ENCODE peak calls at places on chromosomes 2 and 18, in four cellular contexts. O is cardiac fibroblast, U is dorsolateral prefrontal cortex, B is retina. J is an unnamed sample.

GRCh38 chr18:68699043-68699442 is 15.9 kb downstream of the TMX3 start:
- DNase-seq in O (peak), U (no peak), B (no peak), J (no peak)

GRCh38 chr2:60707750-60708371 is 48.2 kb upstream of the PAPOLG start:
- DNase-seq in O (peak), U (no peak), B (peak), J (peak)

GRCh38 chr2:29165362-29166236 is 50.4 kb downstream of the CLIP4 start:
- DNase-seq in O (peak), U (no peak), B (no peak), J (no peak)

GRCh38 chr2:72605836-72606442 is 219.9 kb downstream of the EXOC6B start:
- DNase-seq in O (peak), U (no peak), B (no peak), J (no peak)

GRCh38 chr2:168034586-168034985 is 212.8 kb downstream of the STK39 start:
- DNase-seq in O (no peak), U (no peak), B (no peak), J (no peak)

GRCh38 chr18:80247403-80247916 is at the start of gene PARD6G:
- DNase-seq in O (peak), U (peak), B (peak), J (peak)

GRCh38 chr2:112048887-112049286 is 6.2 kb upstream of the TMEM87B start:
- DNase-seq in O (peak), U (no peak), B (peak), J (peak)

GRCh38 chr2:165277860-165278656 is 38.8 kb downstream of the SCN2A start:
- DNase-seq in O (no peak), U (no peak), B (no peak), J (no peak)

GRCh38 chr2:109230980-109231420 is 102.0 kb downstream of the SH3RF3 start:
- DNase-seq in O (no peak), U (no peak), B (peak), J (no peak)

GRCh38 chr2:26466662-26467310 is 11.1 kb downstream of the OTOF start:
- DNase-seq in O (no peak), U (no peak), B (no peak), J (no peak)

GRCh38 chr2:44579837-44580230 is 218.1 kb downstream of the CAMKMT start:
- DNase-seq in O (no peak), U (no peak), B (no peak), J (no peak)

GRCh38 chr2:188456114-188456909 is 164.6 kb downstream of the GULP1 start:
- DNase-seq in O (no peak), U (no peak), B (no peak), J (no peak)

GRCh38 chr2:3298201-3298600 is 79.4 kb downstream of the EIPR1 start:
- DNase-seq in O (no peak), U (no peak), B (no peak), J (no peak)

GRCh38 chr18:10351221-10351795 is 103.1 kb upstream of the APCDD1 start:
- DNase-seq in O (no peak), U (no peak), B (no peak), J (no peak)

GRCh38 chr2:120863661-120864320 is 128.1 kb downstream of the GLI2 start:
- DNase-seq in O (peak), U (no peak), B (no peak), J (no peak)

GRCh38 chr2:235352541-235352940 is 141.3 kb upstream of the AGAP1 start:
- DNase-seq in O (no peak), U (no peak), B (no peak), J (no peak)

GRCh38 chr18:25111382-25112070 is 240.4 kb downstream of the ZNF521 start:
- DNase-seq in O (no peak), U (no peak), B (peak), J (no peak)

GRCh38 chr2:134410831-134411231 is 157.0 kb downstream of the MGAT5 start:
- DNase-seq in O (peak), U (no peak), B (peak), J (peak)

GRCh38 chr2:118714115-118714514 is 133.3 kb downstream of the EN1 start:
- DNase-seq in O (no peak), U (no peak), B (no peak), J (no peak)

GRCh38 chr2:11676640-11677039 is 6.6 kb upstream of the NTSR2 start:
- DNase-seq in O (no peak), U (no peak), B (no peak), J (no peak)

GRCh38 chr2:33441235-33441810 is 35.1 kb upstream of the RASGRP3 start:
- DNase-seq in O (peak), U (peak), B (peak), J (peak)

GRCh38 chr2:82139979-82140611 is 1835.5 kb upstream of the LRRTM1 start:
- DNase-seq in O (no peak), U (no peak), B (no peak), J (no peak)

GRCh38 chr2:226788064-226788463 is 11.6 kb downstream of the IRS1 start:
- DNase-seq in O (peak), U (no peak), B (no peak), J (no peak)

GRCh38 chr2:207663870-207664545 is 38.8 kb upstream of the METTL21A start:
- DNase-seq in O (no peak), U (no peak), B (no peak), J (no peak)

GRCh38 chr2:74392449-74392743 is 12.3 kb upstream of the DCTN1 start:
- DNase-seq in O (no peak), U (no peak), B (no peak), J (no peak)

GRCh38 chr18:23494992-23495391 is 8.3 kb upstream of the RMC1 start:
- DNase-seq in O (no peak), U (no peak), B (no peak), J (no peak)

GRCh38 chr18:46264255-46264654 is 160.1 kb downstream of the HAUS1 start:
- DNase-seq in O (peak), U (no peak), B (no peak), J (no peak)

GRCh38 chr2:23380562-23381065 is 4.4 kb upstream of the KLHL29 start:
- DNase-seq in O (peak), U (no peak), B (no peak), J (no peak)

GRCh38 chr2:233942731-233943130 is 25.6 kb downstream of the TRPM8 start:
- DNase-seq in O (no peak), U (no peak), B (no peak), J (no peak)

GRCh38 chr18:50138181-50139064 is 56.5 kb downstream of the MYO5B start:
- DNase-seq in O (no peak), U (no peak), B (no peak), J (no peak)

GRCh38 chr2:209476367-209477191 is 52.7 kb downstream of the MAP2 start:
- DNase-seq in O (peak), U (peak), B (peak), J (peak)